ENCODE peak calls at places on chromosomes 2 and 18, in nine cellular contexts. L is HCT116, K is mammary epithelial cell, G is hepatocyte, B is GM23248, T is astrocyte, U is DND-41, E is endothelial cell of umbilical vein, R is neuronal stem cell. V is an unnamed sample.

GRCh38 chr18:22188551-22189267 is 19.3 kb downstream of the GATA6 start:
- DNase-seq in L (no peak), K (no peak), G (no peak), B (no peak), T (no peak), U (no peak), E (peak; percentile 51), R (no peak), V (no peak)

GRCh38 chr2:215401896-215402379 is 33.9 kb downstream of the FN1 start:
- DNase-seq in L (no peak), K (peak; percentile 81), G (no peak), B (peak; percentile 82), T (peak; percentile 98), U (peak; percentile 34), E (no peak), R (no peak), V (no peak)

GRCh38 chr2:130261970-130262760 is 63.9 kb upstream of the TUBA3E start:
- DNase-seq in L (no peak), K (peak; percentile 19), G (peak; percentile 37), B (peak; percentile 36), T (no peak), U (no peak), E (no peak), R (no peak), V (peak; percentile 53)

GRCh38 chr18:31427010-31427409 is 20.5 kb upstream of the DSG3 start:
- DNase-seq in L (no peak), K (no peak), G (no peak), B (no peak), T (no peak), U (no peak), E (no peak), R (no peak), V (no peak)

GRCh38 chr2:108446703-108447102 is 2.3 kb upstream of the GCC2 start:
- DNase-seq in L (no peak), K (no peak), G (no peak), B (no peak), T (no peak), U (no peak), E (no peak), R (no peak), V (no peak)

GRCh38 chr18:46456691-46457090 is 200.3 kb downstream of the LOXHD1 start:
- DNase-seq in L (no peak), K (no peak), G (no peak), B (no peak), T (no peak), U (no peak), E (no peak), R (no peak), V (no peak)

GRCh38 chr2:11743531-11743815 is 3.0 kb upstream of the LPIN1 start:
- DNase-seq in L (no peak), K (no peak), G (no peak), B (no peak), T (no peak), U (no peak), E (no peak), R (no peak), V (no peak)

GRCh38 chr2:189569295-189569925 is 11.2 kb downstream of the SLC40A1 start:
- DNase-seq in L (no peak), K (no peak), G (no peak), B (peak; percentile 16), T (peak; percentile 38), U (no peak), E (peak; percentile 95), R (no peak), V (no peak)

GRCh38 chr2:239035361-239035814 is 187.5 kb downstream of the TWIST2 start:
- DNase-seq in L (peak; percentile 4), K (no peak), G (peak; percentile 55), B (peak; percentile 59), T (no peak), U (peak; percentile 68), E (no peak), R (peak; percentile 41), V (peak; percentile 99)

GRCh38 chr2:148509703-148510036 is 134.9 kb upstream of the EPC2 start:
- DNase-seq in L (no peak), K (no peak), G (no peak), B (no peak), T (no peak), U (no peak), E (no peak), R (no peak), V (no peak)

GRCh38 chr2:205177505-205177904 is 504.8 kb upstream of the NRP2 start:
- DNase-seq in L (no peak), K (no peak), G (no peak), B (peak; percentile 14), T (no peak), U (no peak), E (no peak), R (no peak), V (no peak)

GRCh38 chr18:27602092-27602491 is 417.0 kb upstream of the CHST9 start:
- DNase-seq in L (no peak), K (no peak), G (no peak), B (no peak), T (no peak), U (no peak), E (no peak), R (no peak), V (no peak)
- H3K4me1 ChIP-seq in L (no peaks in the 10 kb centered on the region), K (no peaks in the 10 kb centered on the region), G (peaks cover 4% of the 10 kb centered on the region), B (no peaks in the 10 kb centered on the region), T (peaks cover 5% of the 10 kb centered on the region), U (no peaks in the 10 kb centered on the region), E (no peaks in the 10 kb centered on the region), R (no peaks in the 10 kb centered on the region), V (no peaks in the 10 kb centered on the region)

GRCh38 chr18:2568129-2568528 is 3.2 kb downstream of the METTL4 start:
- DNase-seq in L (no peak), K (no peak), G (no peak), B (no peak), T (no peak), U (no peak), E (no peak), R (no peak), V (no peak)

GRCh38 chr18:2571200-2572143 is at the start of the genes METTL4 and NDC80:
- DNase-seq in L (peak; percentile 79), K (peak; percentile 88), G (peak; percentile 91), B (peak; percentile 95), T (peak; percentile 76), U (peak; percentile 88), E (peak; percentile 96), R (peak; percentile 89), V (peak; percentile 73)

GRCh38 chr18:2568605-2569004 is 2.7 kb downstream of the METTL4 start:
- DNase-seq in L (no peak), K (no peak), G (no peak), B (no peak), T (no peak), U (no peak), E (no peak), R (no peak), V (no peak)

GRCh38 chr18:2570772-2571199 is 519 bp downstream of the METTL4 start:
- DNase-seq in L (peak; percentile 55), K (peak; percentile 69), G (peak; percentile 79), B (peak; percentile 85), T (peak; percentile 66), U (peak; percentile 69), E (no peak), R (no peak), V (peak; percentile 74)

GRCh38 chr18:2569338-2570207 is 1.7 kb downstream of the METTL4 start:
- DNase-seq in L (no peak), K (no peak), G (no peak), B (no peak), T (no peak), U (no peak), E (no peak), R (no peak), V (no peak)
- H3K4me3 ChIP-seq in L (peak overlapping the region; percentile 80), K (peak overlapping the region; percentile 81), G (peak overlapping the region; percentile 67), B (peak overlapping the region; percentile 95), T (peak overlapping the region; percentile 99), U (peak overlapping the region; percentile 73), E (peak overlapping the region; percentile 80), R (peak overlapping the region; percentile 92), V (peak overlapping the region; percentile 93)

GRCh38 chr2:27093430-27094352 is 7.1 kb downstream of the KHK start:
- DNase-seq in L (no peak), K (no peak), G (peak; percentile 45), B (no peak), T (no peak), U (no peak), E (no peak), R (no peak), V (peak; percentile 64)

GRCh38 chr2:27095745-27096651 is 9.4 kb downstream of the KHK start:
- DNase-seq in L (no peak), K (peak; percentile 15), G (peak; percentile 76), B (peak; percentile 80), T (no peak), U (peak; percentile 45), E (peak; percentile 71), R (no peak), V (peak; percentile 99)

GRCh38 chr2:27095427-27095744 is 8.8 kb downstream of the KHK start:
- DNase-seq in L (no peak), K (no peak), G (no peak), B (no peak), T (no peak), U (no peak), E (no peak), R (no peak), V (no peak)

GRCh38 chr2:27092696-27093429 is 6.3 kb downstream of the KHK start:
- DNase-seq in L (no peak), K (no peak), G (peak; percentile 62), B (peak; percentile 47), T (no peak), U (no peak), E (no peak), R (no peak), V (peak; percentile 93)

DNA sequence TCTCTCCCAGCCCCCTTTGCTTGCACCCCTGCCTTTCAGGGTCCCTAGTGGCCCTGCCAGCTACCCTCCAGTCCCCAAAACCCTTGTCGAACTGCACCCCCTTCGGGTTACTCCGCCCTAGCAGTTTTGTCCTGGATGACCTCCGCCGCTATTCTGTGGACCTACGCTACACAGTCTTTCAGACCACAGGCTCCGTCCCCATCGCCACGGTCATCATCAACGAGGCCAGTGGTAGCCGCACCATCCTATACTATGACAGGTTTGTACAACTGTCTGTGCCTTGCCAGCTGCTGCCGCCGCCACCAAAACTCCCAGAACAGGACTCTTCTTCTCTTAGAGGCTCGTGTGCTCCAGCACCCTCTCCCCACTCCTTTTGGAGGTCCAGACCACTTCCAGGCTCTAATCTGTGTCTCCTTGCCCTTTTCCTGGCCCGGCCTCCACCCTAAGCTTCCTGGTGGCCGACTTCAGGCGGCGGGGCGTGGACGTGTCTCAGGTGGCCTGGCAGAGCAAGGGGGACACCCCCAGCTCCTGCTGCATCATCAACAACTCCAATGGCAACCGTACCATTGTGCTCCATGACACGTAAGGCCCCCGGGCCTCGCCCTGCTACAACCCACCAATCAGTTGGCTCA is 7.9 kb downstream of the KHK start:
- DNase-seq in L (no peak), K (no peak), G (no peak), B (no peak), T (no peak), U (no peak), E (no peak), R (no peak), V (peak; percentile 59)
- H2AFZ ChIP-seq in L (no peak overlapping the region), K (no peak overlapping the region), G (no peak overlapping the region), B (no peak overlapping the region), T (no peak overlapping the region), U (no peak overlapping the region), E (no peak overlapping the region), R (no peak overlapping the region), V (no peak overlapping the region)

DNA sequence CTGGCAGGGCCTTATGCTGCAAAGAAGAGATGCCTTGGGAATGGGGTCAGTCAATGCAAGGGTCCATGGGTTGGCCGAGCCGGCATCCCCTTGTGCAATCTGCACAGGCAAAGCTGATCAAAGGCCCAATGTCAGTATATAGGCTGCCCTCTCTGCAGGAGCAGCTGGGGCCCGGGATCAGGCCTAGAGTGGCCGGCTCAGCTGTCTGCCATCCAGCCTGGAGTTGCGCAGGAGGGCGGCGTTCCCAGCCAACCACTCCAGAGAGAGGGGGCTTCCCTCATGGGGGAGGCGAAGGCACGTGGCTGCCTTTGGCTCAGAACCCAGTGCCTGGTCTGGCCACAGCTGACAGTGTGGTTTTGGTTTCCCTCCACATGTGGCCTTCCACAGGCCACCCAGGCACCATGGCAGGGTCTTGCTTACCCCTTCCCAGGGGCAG is 3.9 kb downstream of the INPP5D start:
- DNase-seq in L (no peak), K (no peak), G (no peak), B (no peak), T (no peak), U (no peak), E (no peak), R (no peak), V (no peak)
- H3K4me1 ChIP-seq in L (no peaks in the 10 kb centered on the region), K (peaks cover 11% of the 10 kb centered on the region), G (no peaks in the 10 kb centered on the region), B (no peaks in the 10 kb centered on the region), T (no peaks in the 10 kb centered on the region), U (peaks cover 42% of the 10 kb centered on the region), E (peaks cover 36% of the 10 kb centered on the region), R (peaks cover 20% of the 10 kb centered on the region), V (no peaks in the 10 kb centered on the region)

V was measured in osteoblast.